ENCODE peak calls at places on chromosomes 16 and 17, in seven cellular contexts. W is upper lobe of right lung, N is heart right ventricle, F is HFF-Myc, Q is cardiac fibroblast, H is cardiac muscle cell, E is adrenal gland. V is an unnamed sample.

GRCh38 chr17:28623696-28624095 is 9.7 kb upstream of the RSKR start:
- DNase-seq in F (no peak), H (no peak), N (no peak), W (no peak), E (no peak), Q (no peak), V (no peak)

GRCh38 chr16:28063047-28063521 is 430 bp downstream of the GSG1L start:
- DNase-seq in H (peak), N (no peak), Q (no peak), F (no peak), W (no peak), E (no peak), V (no peak)

GRCh38 chr17:8939496-8940334 is 25.8 kb downstream of the PIK3R5 start:
- DNase-seq in F (no peak), Q (no peak), N (no peak), W (no peak), H (no peak), E (no peak), V (no peak)

GRCh38 chr17:48612854-48613691 is 2.0 kb downstream of the HOXB8 start:
- DNase-seq in N (no peak), W (no peak), F (no peak), Q (no peak), H (peak), E (peak), V (no peak)

GRCh38 chr16:3363793-3364192 is 8.1 kb downstream of the OR2C1 start:
- DNase-seq in F (no peak), N (no peak), W (no peak), Q (no peak), E (no peak), H (no peak), V (no peak)

GRCh38 chr16:9895817-9896216 is 286.4 kb downstream of the GRIN2A start:
- DNase-seq in W (no peak), Q (no peak), F (no peak), N (no peak), E (no peak), H (no peak), V (no peak)

GRCh38 chr17:50935201-50936124 is 69.3 kb upstream of the TOB1 start:
- DNase-seq in N (peak), Q (peak), W (peak), F (no peak), H (no peak), E (peak), V (no peak)

GRCh38 chr16:2686912-2687507 is 4.7 kb downstream of the KCTD5 start:
- DNase-seq in H (no peak), E (no peak), N (peak), W (peak), Q (no peak), F (no peak), V (no peak)

GRCh38 chr17:67546578-67547527 is 169.8 kb downstream of the PITPNC1 start:
- DNase-seq in E (peak), Q (peak), H (no peak), F (no peak), N (peak), W (peak), V (peak)

GRCh38 chr17:46795379-46795952 is 23.0 kb downstream of the WNT3 start:
- DNase-seq in N (no peak), H (no peak), W (no peak), F (no peak), E (no peak), Q (no peak), V (no peak)
- H3K4me3 ChIP-seq in N (no peak), H (no peak), W (no peak), F (no peak), E (no peak), Q (no peak), V (no peak)

GRCh38 chr16:11619327-11619851 is 32.7 kb upstream of the LITAF start:
- DNase-seq in H (no peak), N (no peak), F (no peak), Q (no peak), E (no peak), W (no peak), V (no peak)

GRCh38 chr16:11624205-11624604 is 37.5 kb upstream of the LITAF start:
- DNase-seq in W (no peak), H (no peak), Q (no peak), F (no peak), N (no peak), E (no peak), V (no peak)

GRCh38 chr16:11620243-11621003 is 33.7 kb upstream of the LITAF start:
- DNase-seq in N (no peak), H (no peak), E (no peak), F (no peak), W (no peak), Q (no peak), V (no peak)

GRCh38 chr16:11621539-11621919 is 34.8 kb upstream of the LITAF start:
- DNase-seq in N (no peak), Q (no peak), E (no peak), F (no peak), H (no peak), W (no peak), V (no peak)

GRCh38 chr16:11621920-11622651 is 35.4 kb upstream of the LITAF start:
- DNase-seq in N (peak), F (no peak), E (no peak), Q (no peak), W (peak), H (no peak), V (peak)
- H3K4me3 ChIP-seq in N (no peak), F (no peak), E (no peak), Q (no peak), W (peak), H (no peak), V (no peak)

GRCh38 chr17:44757918-44758413 is 822 bp upstream of the ADAM11 start:
- DNase-seq in H (no peak), Q (no peak), N (no peak), W (no peak), F (no peak), E (no peak), V (no peak)
- H3K4me3 ChIP-seq in H (peak), Q (no peak), N (peak), W (no peak), F (no peak), E (no peak), V (no peak)

DNA sequence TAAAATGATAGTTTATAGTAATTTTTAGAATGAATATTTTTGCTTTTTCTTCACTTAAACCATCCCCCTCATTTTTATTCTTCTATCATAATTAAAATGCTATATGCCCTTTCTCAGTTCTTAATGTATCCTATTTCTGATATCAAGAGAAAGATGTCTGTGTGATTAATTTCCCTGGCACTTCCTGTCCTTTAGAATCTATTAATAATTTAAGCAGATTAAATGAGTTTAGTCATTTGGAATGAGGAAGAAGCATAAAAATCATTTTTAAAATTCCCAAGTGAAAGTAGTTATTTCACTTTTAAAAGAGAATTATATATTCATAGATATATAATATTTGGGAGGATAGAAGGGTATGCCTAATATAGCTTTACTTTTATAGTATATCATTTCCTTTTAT is 27.8 kb upstream of the CDR2 start:
- DNase-seq in Q (no peak), E (no peak), H (no peak), W (no peak), N (no peak), F (no peak), V (no peak)
- H3K4me3 ChIP-seq in Q (no peak), E (no peak), H (no peak), W (no peak), N (no peak), F (no peak), V (no peak)

DNA sequence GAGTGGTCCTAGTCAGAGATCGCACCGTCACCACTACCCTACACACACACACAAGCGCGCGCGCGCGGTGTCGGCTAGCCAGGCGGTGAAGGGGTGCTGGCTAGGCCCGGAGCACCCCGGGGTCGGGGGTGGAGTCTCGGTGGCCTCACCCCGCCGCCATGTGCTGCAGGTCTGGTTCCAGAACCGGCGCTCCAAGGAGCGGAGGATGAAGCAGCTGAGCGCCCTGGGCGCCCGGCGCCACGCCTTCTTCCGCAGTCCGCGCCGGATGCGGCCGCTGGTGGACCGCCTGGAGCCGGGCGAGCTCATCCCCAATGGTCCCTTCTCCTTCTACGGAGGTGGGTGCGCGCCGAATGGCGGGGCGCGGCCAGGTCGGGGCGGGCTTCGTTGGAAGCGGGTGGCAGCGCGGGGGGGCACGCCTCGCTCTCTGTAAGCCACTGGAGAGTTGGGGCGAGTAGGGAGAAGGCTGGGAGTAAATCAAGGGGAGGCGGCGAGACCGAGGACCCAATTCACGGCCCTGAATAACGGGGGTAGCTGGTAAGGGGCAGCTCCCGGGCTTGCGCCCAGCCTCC is 4.8 kb downstream of the LHX1 start:
- DNase-seq in Q (no peak), E (no peak), H (peak), W (no peak), F (no peak), N (no peak), V (no peak)
- H3K4me3 ChIP-seq in Q (no peak), E (no peak), H (peak), W (no peak), F (peak), N (peak), V (no peak)

GRCh38 chr17:35245196-35245486 is 2.3 kb downstream of the SLFN5 start:
- DNase-seq in H (no peak), N (no peak), F (peak), W (no peak), E (no peak), Q (peak), V (peak)
- H3K4me3 ChIP-seq in H (no peak), N (no peak), F (peak), W (peak), E (no peak), Q (peak), V (peak)